ENCODE peak calls at places on chromosomes 7 and 10, in ten cellular contexts. M is NCI-H146, N is sciatic nerve, S is EH, Z is uterus, Q is neuronal stem cell, K is nucleus accumbens, G is stomach, V is anterior cingulate cortex, I is fibroblast of the aortic adventitia. F is an unnamed sample.
A peak's percentile ranks its signal among the peaks of the same experiment; 100 is the strongest.

GRCh38 chr7:69213882-69214281 is 384.4 kb upstream of the AUTS2 start:
- DNase-seq in M (peak; percentile 80), N (no peak), S (peak; percentile 1), Z (no peak), Q (no peak), K (no peak), G (no peak), V (no peak), I (no peak), F (no peak)

GRCh38 chr7:105257338-105257737 is 131.4 kb downstream of the SRPK2 start:
- DNase-seq in M (peak; percentile 64), N (no peak), S (no peak), Z (no peak), Q (no peak), K (no peak), G (no peak), V (no peak), I (no peak), F (no peak)

GRCh38 chr10:86506062-86506461 is 15.5 kb downstream of the WAPL start:
- DNase-seq in M (no peak), N (no peak), S (no peak), Z (no peak), Q (no peak), K (no peak), G (no peak), V (no peak), I (no peak), F (no peak)

GRCh38 chr10:93032105-93032808 is 28.3 kb upstream of the CYP26C1 start:
- DNase-seq in M (no peak), N (no peak), S (peak; percentile 30), Z (no peak), Q (no peak), K (no peak), G (no peak), V (no peak), I (no peak), F (no peak)

GRCh38 chr10:71156436-71156835 is 55.9 kb upstream of the UNC5B start:
- DNase-seq in M (no peak), N (no peak), S (peak; percentile 32), Z (no peak), Q (no peak), K (no peak), G (no peak), V (no peak), I (peak; percentile 16), F (no peak)

GRCh38 chr10:64093946-64094560 is 572.9 kb downstream of the REEP3 start:
- DNase-seq in M (no peak), N (no peak), S (peak; percentile 2), Z (no peak), Q (no peak), K (no peak), G (no peak), V (no peak), I (no peak), F (no peak)

GRCh38 chr7:43725251-43725650 is 4.1 kb downstream of the COA1 start:
- DNase-seq in M (no peak), N (no peak), S (no peak), Z (no peak), Q (no peak), K (no peak), G (no peak), V (no peak), I (no peak), F (no peak)

GRCh38 chr7:6273380-6273837 is 985 bp upstream of the CYTH3 start:
- DNase-seq in M (peak; percentile 52), N (no peak), S (no peak), Z (peak; percentile 40), Q (no peak), K (no peak), G (no peak), V (no peak), I (no peak), F (no peak)

GRCh38 chr10:132703305-132704007 is 82.5 kb downstream of the NKX6-2 start:
- DNase-seq in M (no peak), N (peak; percentile 37), S (no peak), Z (no peak), Q (no peak), K (no peak), G (no peak), V (no peak), I (no peak), F (no peak)

GRCh38 chr10:5948999-5949759 is 28.2 kb downstream of the IL15RA start:
- DNase-seq in M (peak; percentile 54), N (no peak), S (peak; percentile 68), Z (peak; percentile 75), Q (peak; percentile 15), K (no peak), G (peak; percentile 77), V (no peak), I (peak; percentile 73), F (peak; percentile 63)

GRCh38 chr10:86658751-86659150 is 4.4 kb downstream of the OPN4 start:
- DNase-seq in M (no peak), N (no peak), S (no peak), Z (no peak), Q (no peak), K (no peak), G (no peak), V (no peak), I (no peak), F (no peak)

GRCh38 chr7:84218681-84219080 is 24.1 kb upstream of the SEMA3A start:
- DNase-seq in M (no peak), N (no peak), S (peak; percentile 76), Z (no peak), Q (no peak), K (no peak), G (no peak), V (no peak), I (peak; percentile 75), F (no peak)

GRCh38 chr10:58743466-58744115 is 230.9 kb downstream of the BICC1 start:
- DNase-seq in M (no peak), N (no peak), S (peak; percentile 68), Z (no peak), Q (peak; percentile 41), K (no peak), G (no peak), V (no peak), I (peak; percentile 67), F (peak; percentile 19)

GRCh38 chr10:15313844-15314243 is 57.2 kb downstream of the FAM171A1 start:
- DNase-seq in M (no peak), N (no peak), S (no peak), Z (peak; percentile 21), Q (no peak), K (peak; percentile 67), G (no peak), V (no peak), I (peak; percentile 61), F (no peak)

GRCh38 chr7:40802497-40802896 is 667.7 kb downstream of the SUGCT start:
- DNase-seq in M (no peak), N (no peak), S (no peak), Z (no peak), Q (no peak), K (no peak), G (no peak), V (no peak), I (no peak), F (no peak)

GRCh38 chr10:104025524-104025923 is 58.6 kb downstream of the SLK start:
- DNase-seq in M (no peak), N (no peak), S (no peak), Z (no peak), Q (no peak), K (no peak), G (no peak), V (no peak), I (no peak), F (no peak)

GRCh38 chr10:29949411-29950011 is 109.9 kb downstream of the JCAD start:
- DNase-seq in M (no peak), N (no peak), S (peak; percentile 96), Z (no peak), Q (no peak), K (no peak), G (no peak), V (no peak), I (peak; percentile 100), F (no peak)

GRCh38 chr7:129557686-129558481 is 53.6 kb upstream of the NRF1 start:
- DNase-seq in M (peak; percentile 71), N (no peak), S (no peak), Z (no peak), Q (no peak), K (no peak), G (no peak), V (no peak), I (no peak), F (no peak)

GRCh38 chr7:144255471-144255897 is 9.1 kb downstream of the OR2A7 start:
- DNase-seq in M (no peak), N (no peak), S (no peak), Z (no peak), Q (no peak), K (no peak), G (no peak), V (no peak), I (no peak), F (no peak)

GRCh38 chr10:83545901-83546391 is 593.4 kb upstream of the GHITM start:
- DNase-seq in M (no peak), N (no peak), S (no peak), Z (no peak), Q (peak; percentile 4), K (no peak), G (no peak), V (no peak), I (no peak), F (no peak)

GRCh38 chr10:78954009-78954297 is 114.8 kb upstream of the ZMIZ1 start:
- DNase-seq in M (no peak), N (no peak), S (no peak), Z (no peak), Q (no peak), K (no peak), G (no peak), V (no peak), I (no peak), F (no peak)

GRCh38 chr7:139124084-139124914 is 14.8 kb upstream of the ZC3HAV1 start:
- DNase-seq in M (no peak), N (no peak), S (no peak), Z (no peak), Q (no peak), K (no peak), G (no peak), V (no peak), I (no peak), F (no peak)

GRCh38 chr7:106175507-106175906 is 63.4 kb upstream of the SYPL1 start:
- DNase-seq in M (peak; percentile 92), N (no peak), S (no peak), Z (no peak), Q (no peak), K (no peak), G (no peak), V (no peak), I (no peak), F (no peak)

GRCh38 chr7:125254521-125254920 is 324.9 kb upstream of the POT1 start:
- DNase-seq in M (no peak), N (no peak), S (no peak), Z (no peak), Q (no peak), K (no peak), G (no peak), V (no peak), I (no peak), F (no peak)

GRCh38 chr7:12719141-12719919 is 31.9 kb downstream of the ARL4A start:
- DNase-seq in M (no peak), N (no peak), S (peak; percentile 82), Z (peak; percentile 23), Q (no peak), K (no peak), G (no peak), V (no peak), I (peak; percentile 91), F (no peak)

GRCh38 chr7:146956853-146957252 is 840.3 kb downstream of the CNTNAP2 start:
- DNase-seq in M (no peak), N (no peak), S (no peak), Z (no peak), Q (no peak), K (no peak), G (no peak), V (no peak), I (no peak), F (no peak)

GRCh38 chr7:142231716-142232115 is 26.1 kb downstream of the PRSS58 start:
- DNase-seq in M (no peak), N (no peak), S (no peak), Z (no peak), Q (peak; percentile 8), K (no peak), G (no peak), V (no peak), I (no peak), F (peak; percentile 73)

GRCh38 chr10:20627918-20628499 is 269.1 kb downstream of the NEBL start:
- DNase-seq in M (no peak), N (no peak), S (no peak), Z (no peak), Q (no peak), K (no peak), G (no peak), V (no peak), I (no peak), F (no peak)